ENCODE peak calls at places on chromosomes 2 and 18, in seven cellular contexts. One of them, this sample, is unnamed.

GRCh38 chr18:41043876-41044275 is 911.2 kb upstream of the PIK3C3 start:
- DNase-seq in uterus: no peak
- DNase-seq in heart right ventricle: no peak
- DNase-seq in stomach: no peak
- DNase-seq in kidney: no peak
- DNase-seq in BJ: no peak
- DNase-seq in thoracic aorta: no peak
- DNase-seq in this sample: no peak

GRCh38 chr2:118800736-118801135 is 46.7 kb downstream of the EN1 start:
- DNase-seq in thoracic aorta: no peak
- DNase-seq in BJ: no peak
- DNase-seq in heart right ventricle: no peak
- DNase-seq in uterus: no peak
- DNase-seq in stomach: no peak
- DNase-seq in kidney: no peak
- DNase-seq in this sample: no peak

GRCh38 chr2:130288467-130289403 is 54.0 kb upstream of the IMP4 start:
- DNase-seq in thoracic aorta: no peak
- DNase-seq in BJ: no peak
- DNase-seq in uterus: no peak
- DNase-seq in stomach: no peak
- DNase-seq in heart right ventricle: no peak
- DNase-seq in kidney: peak
- DNase-seq in this sample: no peak

GRCh38 chr18:46555213-46555612 is 101.8 kb downstream of the LOXHD1 start:
- DNase-seq in stomach: no peak
- DNase-seq in uterus: no peak
- DNase-seq in thoracic aorta: no peak
- DNase-seq in BJ: no peak
- DNase-seq in heart right ventricle: no peak
- DNase-seq in kidney: no peak
- DNase-seq in this sample: no peak

GRCh38 chr2:72008608-72009007 is 139.1 kb downstream of the CYP26B1 start:
- DNase-seq in kidney: peak
- DNase-seq in BJ: no peak
- DNase-seq in heart right ventricle: no peak
- DNase-seq in stomach: no peak
- DNase-seq in uterus: no peak
- DNase-seq in thoracic aorta: no peak
- DNase-seq in this sample: no peak

GRCh38 chr18:13603304-13604019 is 122.9 kb downstream of the FAM210A start:
- DNase-seq in BJ: no peak
- DNase-seq in heart right ventricle: no peak
- DNase-seq in kidney: no peak
- DNase-seq in thoracic aorta: no peak
- DNase-seq in stomach: no peak
- DNase-seq in uterus: no peak
- DNase-seq in this sample: no peak

GRCh38 chr18:77131100-77131651 is 1.4 kb downstream of the MBP start:
- DNase-seq in stomach: no peak
- DNase-seq in BJ: no peak
- DNase-seq in thoracic aorta: no peak
- DNase-seq in heart right ventricle: peak
- DNase-seq in uterus: peak
- DNase-seq in kidney: no peak
- DNase-seq in this sample: no peak

GRCh38 chr18:11259421-11259820 is 110.1 kb upstream of the PIEZO2 start:
- DNase-seq in BJ: no peak
- DNase-seq in uterus: peak
- DNase-seq in heart right ventricle: peak
- DNase-seq in kidney: no peak
- DNase-seq in stomach: no peak
- DNase-seq in thoracic aorta: no peak
- DNase-seq in this sample: no peak

GRCh38 chr2:39015424-39015823 is 105.4 kb downstream of the SOS1 start:
- DNase-seq in stomach: no peak
- DNase-seq in uterus: no peak
- DNase-seq in heart right ventricle: no peak
- DNase-seq in kidney: no peak
- DNase-seq in thoracic aorta: no peak
- DNase-seq in BJ: no peak
- DNase-seq in this sample: no peak

GRCh38 chr2:73359915-73360697 is 25.5 kb upstream of the ALMS1 start:
- DNase-seq in thoracic aorta: no peak
- DNase-seq in kidney: no peak
- DNase-seq in stomach: no peak
- DNase-seq in heart right ventricle: no peak
- DNase-seq in uterus: no peak
- DNase-seq in BJ: no peak
- DNase-seq in this sample: no peak

GRCh38 chr18:58831610-58832009 is 33.1 kb upstream of the ZNF532 start:
- DNase-seq in BJ: no peak
- DNase-seq in kidney: no peak
- DNase-seq in heart right ventricle: no peak
- DNase-seq in thoracic aorta: no peak
- DNase-seq in uterus: no peak
- DNase-seq in stomach: no peak
- DNase-seq in this sample: peak

GRCh38 chr2:16417711-16418110 is 247.9 kb downstream of the CYRIA start:
- DNase-seq in thoracic aorta: no peak
- DNase-seq in heart right ventricle: no peak
- DNase-seq in BJ: no peak
- DNase-seq in stomach: no peak
- DNase-seq in kidney: no peak
- DNase-seq in uterus: no peak
- DNase-seq in this sample: no peak

GRCh38 chr2:12173271-12173942 is 427.0 kb downstream of the LPIN1 start:
- DNase-seq in stomach: no peak
- DNase-seq in heart right ventricle: no peak
- DNase-seq in BJ: no peak
- DNase-seq in thoracic aorta: no peak
- DNase-seq in kidney: no peak
- DNase-seq in uterus: no peak
- DNase-seq in this sample: no peak

GRCh38 chr2:187988348-187988747 is 303.3 kb upstream of the GULP1 start:
- DNase-seq in kidney: no peak
- DNase-seq in thoracic aorta: no peak
- DNase-seq in stomach: no peak
- DNase-seq in BJ: no peak
- DNase-seq in heart right ventricle: no peak
- DNase-seq in uterus: no peak
- DNase-seq in this sample: no peak

GRCh38 chr2:236578980-236579745 is 9.5 kb downstream of the ACKR3 start:
- DNase-seq in thoracic aorta: no peak
- DNase-seq in heart right ventricle: no peak
- DNase-seq in uterus: no peak
- DNase-seq in kidney: no peak
- DNase-seq in BJ: no peak
- DNase-seq in stomach: no peak
- DNase-seq in this sample: no peak

GRCh38 chr2:190343170-190343499 is 254 bp upstream of the INPP1 start:
- DNase-seq in BJ: no peak
- DNase-seq in stomach: no peak
- DNase-seq in thoracic aorta: no peak
- DNase-seq in heart right ventricle: no peak
- DNase-seq in kidney: no peak
- DNase-seq in uterus: no peak
- DNase-seq in this sample: no peak

GRCh38 chr2:20667531-20668401 is 822 bp downstream of the GDF7 start:
- DNase-seq in heart right ventricle: no peak
- DNase-seq in thoracic aorta: no peak
- DNase-seq in kidney: peak
- DNase-seq in BJ: no peak
- DNase-seq in uterus: no peak
- DNase-seq in stomach: no peak
- DNase-seq in this sample: no peak

GRCh38 chr2:147934881-147935280 is 85.7 kb downstream of the ORC4 start:
- DNase-seq in thoracic aorta: no peak
- DNase-seq in heart right ventricle: no peak
- DNase-seq in stomach: no peak
- DNase-seq in uterus: no peak
- DNase-seq in kidney: no peak
- DNase-seq in BJ: no peak
- DNase-seq in this sample: no peak

GRCh38 chr2:173773076-173773475 is 192.1 kb downstream of the SP3 start:
- DNase-seq in heart right ventricle: no peak
- DNase-seq in kidney: no peak
- DNase-seq in stomach: no peak
- DNase-seq in uterus: no peak
- DNase-seq in BJ: no peak
- DNase-seq in thoracic aorta: no peak
- DNase-seq in this sample: no peak

GRCh38 chr2:71347517-71347916 is 15.9 kb downstream of the ZNF638 start:
- DNase-seq in heart right ventricle: no peak
- DNase-seq in BJ: no peak
- DNase-seq in kidney: no peak
- DNase-seq in stomach: no peak
- DNase-seq in thoracic aorta: no peak
- DNase-seq in uterus: no peak
- DNase-seq in this sample: no peak

GRCh38 chr2:30688956-30689401 is 118.3 kb downstream of the CAPN13 start:
- DNase-seq in BJ: no peak
- DNase-seq in kidney: no peak
- DNase-seq in stomach: no peak
- DNase-seq in heart right ventricle: peak
- DNase-seq in thoracic aorta: no peak
- DNase-seq in uterus: no peak
- DNase-seq in this sample: no peak

GRCh38 chr2:69490486-69490885 is 53.3 kb upstream of the NFU1 start:
- DNase-seq in kidney: no peak
- DNase-seq in thoracic aorta: no peak
- DNase-seq in uterus: no peak
- DNase-seq in stomach: no peak
- DNase-seq in BJ: no peak
- DNase-seq in heart right ventricle: no peak
- DNase-seq in this sample: no peak

GRCh38 chr2:105391763-105392662 is 6.8 kb downstream of the FHL2 start:
- DNase-seq in stomach: no peak
- DNase-seq in BJ: no peak
- DNase-seq in uterus: no peak
- DNase-seq in kidney: no peak
- DNase-seq in heart right ventricle: no peak
- DNase-seq in thoracic aorta: no peak
- DNase-seq in this sample: no peak

GRCh38 chr2:176383836-176384442 is 114.7 kb downstream of the MTX2 start:
- DNase-seq in uterus: no peak
- DNase-seq in stomach: no peak
- DNase-seq in kidney: no peak
- DNase-seq in BJ: no peak
- DNase-seq in heart right ventricle: no peak
- DNase-seq in thoracic aorta: no peak
- DNase-seq in this sample: no peak

GRCh38 chr2:16049406-16049805 is 109.1 kb downstream of the MYCN start:
- DNase-seq in heart right ventricle: no peak
- DNase-seq in stomach: no peak
- DNase-seq in BJ: no peak
- DNase-seq in thoracic aorta: no peak
- DNase-seq in kidney: no peak
- DNase-seq in uterus: no peak
- DNase-seq in this sample: no peak

GRCh38 chr2:109703798-109704197 is 89.6 kb downstream of the SOWAHC start:
- DNase-seq in heart right ventricle: no peak
- DNase-seq in thoracic aorta: no peak
- DNase-seq in kidney: no peak
- DNase-seq in uterus: no peak
- DNase-seq in stomach: no peak
- DNase-seq in BJ: no peak
- DNase-seq in this sample: no peak

GRCh38 chr2:201261911-201262310 is 1.6 kb downstream of the CASP8 start:
- DNase-seq in heart right ventricle: no peak
- DNase-seq in uterus: no peak
- DNase-seq in stomach: no peak
- DNase-seq in BJ: no peak
- DNase-seq in kidney: no peak
- DNase-seq in thoracic aorta: no peak
- DNase-seq in this sample: no peak
- H3K4me3 ChIP-seq in heart right ventricle: no peak
- H3K4me3 ChIP-seq in uterus: no peak
- H3K4me3 ChIP-seq in stomach: peak
- H3K4me3 ChIP-seq in BJ: no peak
- H3K4me3 ChIP-seq in kidney: no peak
- H3K4me3 ChIP-seq in thoracic aorta: peak
- H3K4me3 ChIP-seq in this sample: no peak

GRCh38 chr18:63216497-63216896 is 103.1 kb downstream of the BCL2 start:
- DNase-seq in stomach: no peak
- DNase-seq in uterus: no peak
- DNase-seq in kidney: no peak
- DNase-seq in thoracic aorta: no peak
- DNase-seq in heart right ventricle: no peak
- DNase-seq in BJ: no peak
- DNase-seq in this sample: no peak
- H3K4me3 ChIP-seq in stomach: no peak
- H3K4me3 ChIP-seq in uterus: no peak
- H3K4me3 ChIP-seq in kidney: no peak
- H3K4me3 ChIP-seq in thoracic aorta: no peak
- H3K4me3 ChIP-seq in heart right ventricle: no peak
- H3K4me3 ChIP-seq in BJ: no peak
- H3K4me3 ChIP-seq in this sample: no peak

GRCh38 chr2:215946581-215946980 is 66.8 kb downstream of the MREG start:
- DNase-seq in kidney: no peak
- DNase-seq in stomach: no peak
- DNase-seq in thoracic aorta: no peak
- DNase-seq in BJ: no peak
- DNase-seq in uterus: no peak
- DNase-seq in heart right ventricle: no peak
- DNase-seq in this sample: no peak
- H3K4me3 ChIP-seq in kidney: no peak
- H3K4me3 ChIP-seq in stomach: no peak
- H3K4me3 ChIP-seq in thoracic aorta: no peak
- H3K4me3 ChIP-seq in BJ: no peak
- H3K4me3 ChIP-seq in uterus: no peak
- H3K4me3 ChIP-seq in heart right ventricle: no peak
- H3K4me3 ChIP-seq in this sample: no peak

GRCh38 chr2:235495373-235496238 is 1.8 kb downstream of the AGAP1 start:
- DNase-seq in heart right ventricle: no peak
- DNase-seq in thoracic aorta: no peak
- DNase-seq in stomach: no peak
- DNase-seq in BJ: no peak
- DNase-seq in kidney: no peak
- DNase-seq in uterus: no peak
- DNase-seq in this sample: no peak

GRCh38 chr2:235492850-235493344 is 946 bp upstream of the AGAP1 start:
- DNase-seq in thoracic aorta: no peak
- DNase-seq in heart right ventricle: peak
- DNase-seq in BJ: no peak
- DNase-seq in kidney: no peak
- DNase-seq in uterus: peak
- DNase-seq in stomach: no peak
- DNase-seq in this sample: no peak

GRCh38 chr2:235494716-235495372 is 1.0 kb downstream of the AGAP1 start:
- DNase-seq in kidney: peak
- DNase-seq in thoracic aorta: no peak
- DNase-seq in heart right ventricle: peak
- DNase-seq in stomach: peak
- DNase-seq in uterus: peak
- DNase-seq in BJ: no peak
- DNase-seq in this sample: no peak

GRCh38 chr2:235493402-235493774 is 455 bp upstream of the AGAP1 start:
- DNase-seq in kidney: no peak
- DNase-seq in heart right ventricle: no peak
- DNase-seq in BJ: no peak
- DNase-seq in uterus: no peak
- DNase-seq in thoracic aorta: no peak
- DNase-seq in stomach: no peak
- DNase-seq in this sample: no peak

GRCh38 chr2:235493775-235494715 is at the start of gene AGAP1:
- DNase-seq in kidney: peak
- DNase-seq in stomach: peak
- DNase-seq in BJ: no peak
- DNase-seq in thoracic aorta: peak
- DNase-seq in heart right ventricle: peak
- DNase-seq in uterus: peak
- DNase-seq in this sample: peak
- H3K4me3 ChIP-seq in kidney: peak
- H3K4me3 ChIP-seq in stomach: peak
- H3K4me3 ChIP-seq in BJ: peak
- H3K4me3 ChIP-seq in thoracic aorta: peak
- H3K4me3 ChIP-seq in heart right ventricle: peak
- H3K4me3 ChIP-seq in uterus: peak
- H3K4me3 ChIP-seq in this sample: peak

This sample was measured in skeletal muscle cell.